ENCODE peak calls at places on chromosomes 16 and 17, in seven cellular contexts. E is pancreas, P is body of pancreas, I is heart left ventricle, J is GM12878, M is ascending aorta, L is fibroblast of lung. S is an unnamed sample.

GRCh38 chr17:60523822-60524221 is 2.2 kb downstream of the APPBP2 start:
- DNase-seq in E (no peak), P (no peak), I (no peak), J (no peak), M (no peak), L (no peak), S (no peak)

GRCh38 chr17:27494192-27495091 is 38.2 kb downstream of the KSR1 start:
- DNase-seq in E (peak; percentile 92), P (peak; percentile 97), I (peak; percentile 21), J (no peak), M (peak; percentile 58), L (peak; percentile 57), S (peak; percentile 23)

GRCh38 chr17:59829217-59830006 is 63.3 kb downstream of the TUBD1 start:
- DNase-seq in E (peak; percentile 48), P (peak; percentile 74), I (peak; percentile 56), J (peak; percentile 100), M (no peak), L (peak; percentile 100), S (no peak)

GRCh38 chr17:76816590-76817135 is 51.5 kb upstream of the MGAT5B start:
- DNase-seq in E (peak; percentile 11), P (peak; percentile 17), I (no peak), J (no peak), M (no peak), L (peak; percentile 35), S (no peak)

GRCh38 chr16:79997257-79997656 is 396.7 kb upstream of the MAF start:
- DNase-seq in E (no peak), P (no peak), I (no peak), J (no peak), M (no peak), L (peak; percentile 15), S (no peak)

GRCh38 chr17:52026075-52026474 is 132.4 kb downstream of the CA10 start:
- DNase-seq in E (no peak), P (no peak), I (no peak), J (no peak), M (no peak), L (no peak), S (no peak)

GRCh38 chr17:74569001-74569391 is 1.7 kb upstream of the CD300H start:
- DNase-seq in E (no peak), P (no peak), I (no peak), J (no peak), M (no peak), L (no peak), S (no peak)

GRCh38 chr17:72614871-72615626 is 477.4 kb downstream of the SLC39A11 start:
- DNase-seq in E (peak; percentile 65), P (peak; percentile 79), I (no peak), J (no peak), M (no peak), L (peak; percentile 84), S (no peak)

GRCh38 chr16:50323335-50324011 is 45.3 kb downstream of the BRD7 start:
- DNase-seq in E (no peak), P (no peak), I (peak; percentile 9), J (no peak), M (no peak), L (peak; percentile 42), S (no peak)

GRCh38 chr16:4525634-4526277 is 12.8 kb downstream of the CDIP1 start:
- DNase-seq in E (no peak), P (no peak), I (no peak), J (no peak), M (no peak), L (no peak), S (no peak)

GRCh38 chr17:14304222-14304844 is 3.5 kb downstream of the HS3ST3B1 start:
- DNase-seq in E (no peak), P (no peak), I (no peak), J (no peak), M (no peak), L (no peak), S (no peak)

GRCh38 chr17:3197219-3197618 is at the start of gene OR1A2:
- DNase-seq in E (no peak), P (no peak), I (no peak), J (no peak), M (no peak), L (no peak), S (no peak)
- H3K9me3 ChIP-seq in E (no peaks in the 10 kb centered on the region), P (no peaks in the 10 kb centered on the region), I (peaks cover 7% of the 10 kb centered on the region), J (no peaks in the 10 kb centered on the region), M (no peaks in the 10 kb centered on the region), L (no peaks in the 10 kb centered on the region), S (no peaks in the 10 kb centered on the region)

GRCh38 chr17:9004961-9005285 is 16.4 kb upstream of the NTN1 start:
- DNase-seq in E (no peak), P (no peak), I (no peak), J (no peak), M (no peak), L (no peak), S (no peak)

GRCh38 chr17:9006175-9006767 is 15.0 kb upstream of the NTN1 start:
- DNase-seq in E (no peak), P (no peak), I (no peak), J (no peak), M (no peak), L (no peak), S (no peak)

GRCh38 chr17:9002610-9003354 is 18.5 kb upstream of the NTN1 start:
- DNase-seq in E (peak; percentile 41), P (no peak), I (no peak), J (no peak), M (no peak), L (peak; percentile 30), S (no peak)

GRCh38 chr17:9003355-9004131 is 17.8 kb upstream of the NTN1 start:
- DNase-seq in E (no peak), P (no peak), I (no peak), J (no peak), M (no peak), L (no peak), S (no peak)

DNA sequence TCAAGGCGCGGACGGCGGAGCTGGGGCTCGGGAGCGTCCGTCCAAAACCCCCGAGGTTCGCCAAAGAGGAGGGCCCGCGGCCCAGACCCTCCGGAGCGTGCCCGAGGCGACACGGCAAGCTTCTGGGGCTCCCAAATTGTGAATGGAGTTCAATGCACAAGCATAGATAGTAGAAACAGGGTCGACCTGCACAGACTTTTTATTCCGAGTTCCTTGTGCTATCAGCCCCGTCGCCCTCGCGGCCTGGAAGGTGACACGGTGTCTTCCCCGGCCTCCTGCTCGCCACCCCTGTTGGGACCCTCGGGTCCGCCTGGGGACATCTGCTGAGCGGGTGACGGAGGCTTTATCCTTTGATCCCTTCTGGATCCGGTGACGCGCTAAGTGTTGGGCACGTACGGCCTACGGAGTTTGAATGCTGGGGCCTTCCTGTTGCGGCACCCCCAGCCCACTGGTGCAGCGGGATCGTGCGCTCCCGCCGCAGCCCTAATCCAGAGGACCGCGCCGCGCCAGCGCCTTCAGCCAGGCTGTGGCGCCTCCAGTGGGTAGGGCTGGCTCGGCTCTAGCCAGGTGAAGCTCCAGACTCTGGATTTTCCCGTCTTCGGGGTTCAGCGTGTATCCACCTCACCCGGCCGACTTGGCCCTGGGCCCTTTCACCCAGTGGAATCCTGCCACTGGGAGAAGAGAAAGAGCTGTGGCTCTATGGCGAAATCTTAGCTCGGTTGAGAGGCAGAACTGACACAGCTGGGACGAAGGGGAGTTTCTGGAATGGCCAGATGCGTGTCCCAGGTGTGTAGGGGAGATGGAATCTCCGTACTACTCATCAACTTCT is 17.0 kb upstream of the NTN1 start:
- DNase-seq in E (no peak), P (no peak), I (no peak), J (no peak), M (no peak), L (no peak), S (no peak)
- H3K27me3 ChIP-seq in E (peaks cover 8% of the 10 kb centered on the region), P (no peaks in the 10 kb centered on the region), I (peaks cover 73% of the 10 kb centered on the region), J (peaks cover 19% of the 10 kb centered on the region), M (no peaks in the 10 kb centered on the region), L (peaks cover 16% of the 10 kb centered on the region), S (peaks cover 8% of the 10 kb centered on the region)

DNA sequence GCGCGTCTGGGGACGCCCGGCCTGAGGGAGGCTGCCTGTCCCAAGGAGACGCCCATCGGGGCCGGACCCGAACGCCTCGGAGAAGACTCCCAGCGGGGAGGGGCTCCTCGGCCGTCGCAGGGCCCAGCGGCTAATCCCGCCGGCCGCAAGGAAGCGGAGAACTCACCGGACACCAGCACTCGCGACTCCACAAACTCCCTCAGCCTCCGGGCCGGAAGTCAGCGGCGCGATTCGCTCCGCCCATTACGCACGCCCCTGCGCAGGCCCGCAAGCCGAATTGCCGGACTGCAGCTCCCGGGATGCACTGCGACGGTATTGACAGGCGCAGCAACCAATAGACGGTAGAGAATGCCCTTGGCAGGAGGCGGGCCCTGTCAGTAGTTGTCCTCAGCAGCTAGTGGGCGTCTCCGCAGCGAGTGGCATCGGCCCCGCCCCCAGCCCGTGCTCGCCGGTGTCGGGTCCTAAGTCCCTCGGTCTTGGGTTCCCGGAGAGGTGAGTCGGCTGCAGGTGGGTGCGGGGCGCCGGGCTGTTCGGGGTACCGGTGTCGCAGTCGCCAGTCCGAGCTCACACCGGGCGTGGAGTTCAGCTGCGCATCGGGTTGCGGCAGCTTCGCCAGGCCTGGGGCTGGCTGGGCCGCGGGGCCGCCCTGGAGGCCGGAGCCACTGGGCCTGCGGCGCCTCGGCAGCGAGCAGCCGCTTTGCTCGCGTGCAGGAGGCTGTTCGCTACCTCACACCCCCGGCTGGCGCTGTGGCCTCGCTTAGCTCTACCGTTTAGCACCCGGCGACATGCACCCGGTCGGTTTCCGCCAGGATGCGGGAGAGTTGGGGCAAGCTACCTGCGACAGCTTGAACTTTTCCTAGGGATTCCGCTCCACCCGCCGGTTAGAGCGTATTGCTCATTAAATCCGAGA is at the start of the genes ZNF174 and ZSCAN32:
- DNase-seq in E (peak; percentile 100), P (peak; percentile 100), I (peak; percentile 99), J (peak; percentile 99), M (peak; percentile 96), L (peak; percentile 99), S (peak; percentile 99)
- H3K9me3 ChIP-seq in E (no peaks in the 10 kb centered on the region), P (no peaks in the 10 kb centered on the region), I (peaks cover 3% of the 10 kb centered on the region), J (peaks cover 19% of the 10 kb centered on the region), M (peaks cover 19% of the 10 kb centered on the region), L (no peaks in the 10 kb centered on the region), S (no peaks in the 10 kb centered on the region)

GRCh38 chr17:34356194-34356593 is at the start of gene CCL13:
- DNase-seq in E (no peak), P (no peak), I (no peak), J (no peak), M (no peak), L (no peak), S (no peak)
- H3K27me3 ChIP-seq in E (no peaks in the 10 kb centered on the region), P (no peaks in the 10 kb centered on the region), I (no peaks in the 10 kb centered on the region), J (peaks cover 5% of the 10 kb centered on the region), M (no peaks in the 10 kb centered on the region), L (no peaks in the 10 kb centered on the region), S (no peaks in the 10 kb centered on the region)

DNA sequence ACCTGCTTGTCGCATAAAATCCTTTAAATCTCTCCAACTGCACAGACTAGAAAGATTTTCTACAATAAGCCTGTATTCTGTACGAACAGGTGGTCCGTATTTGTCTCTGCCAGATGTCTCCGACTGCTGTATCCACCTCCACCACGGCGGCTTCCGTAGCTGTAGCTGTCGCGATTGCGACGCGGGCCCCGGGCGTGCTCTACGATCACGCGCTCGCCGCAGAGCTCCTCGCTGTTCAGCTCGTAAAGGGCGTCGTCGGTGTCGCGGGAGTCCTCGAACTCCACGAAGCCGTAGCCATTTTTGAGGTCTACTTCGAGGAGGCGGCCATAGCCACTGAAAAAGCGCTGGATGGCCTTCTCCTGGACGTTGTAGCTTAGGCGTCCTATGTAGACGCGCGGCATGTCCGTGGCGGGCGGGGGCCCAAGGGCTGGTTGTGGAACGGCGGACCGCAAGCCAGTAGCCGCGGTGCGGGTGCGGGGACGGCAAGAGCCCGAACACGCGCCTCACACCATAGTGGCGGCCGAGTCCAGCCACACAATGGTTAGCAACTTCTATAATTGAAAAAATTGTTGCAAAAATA is 36.1 kb downstream of the ZNF624 start:
- DNase-seq in E (no peak), P (no peak), I (no peak), J (no peak), M (no peak), L (no peak), S (no peak)
- H3K9me3 ChIP-seq in E (no peaks in the 10 kb centered on the region), P (no peaks in the 10 kb centered on the region), I (peaks cover 51% of the 10 kb centered on the region), J (peaks cover 14% of the 10 kb centered on the region), M (peaks cover 24% of the 10 kb centered on the region), L (no peaks in the 10 kb centered on the region), S (peaks cover 4% of the 10 kb centered on the region)

GRCh38 chr17:7156342-7156940 is 22.7 kb downstream of the ASGR1 start:
- DNase-seq in E (no peak), P (no peak), I (no peak), J (no peak), M (no peak), L (no peak), S (no peak)
- H3K27me3 ChIP-seq in E (no peaks in the 10 kb centered on the region), P (no peaks in the 10 kb centered on the region), I (peaks cover 8% of the 10 kb centered on the region), J (no peaks in the 10 kb centered on the region), M (no peaks in the 10 kb centered on the region), L (no peaks in the 10 kb centered on the region), S (peaks cover 26% of the 10 kb centered on the region)

S was measured in heart right ventricle.